ENCODE peak calls at places on chromosomes 13 and 19, in ten cellular contexts. Q is nucleus accumbens; U is type B pancreatic cell; R is NCI-H1092 treated with DMSO at 0.1 percent for 48 hours; B is CD8-positive, alpha-beta T cell; L is activated naive CD4-positive, alpha-beta T cell; D is PC-3; V is glutamatergic neuron; X is HEK293T; E is AG08396. T is an unnamed sample.

GRCh38 chr19:45645631-45646344 is 6.6 kb upstream of the EML2 start:
- DNase-seq in Q (peak), U (peak), R (peak), B (peak), L (peak), D (peak), V (peak), X (peak), E (peak), T (no peak)

GRCh38 chr13:101289764-101290163 is 126.5 kb downstream of the NALCN start:
- DNase-seq in Q (no peak), U (no peak), R (peak), B (no peak), L (no peak), D (no peak), V (peak), X (peak), E (peak), T (no peak)

GRCh38 chr13:98847780-98848179 is 95.3 kb upstream of the SLC15A1 start:
- DNase-seq in Q (no peak), U (no peak), R (no peak), B (no peak), L (no peak), D (no peak), V (no peak), X (no peak), E (no peak), T (no peak)

GRCh38 chr13:39451301-39451700 is 151.7 kb downstream of the LHFPL6 start:
- DNase-seq in Q (no peak), U (no peak), R (peak), B (no peak), L (no peak), D (no peak), V (no peak), X (no peak), E (no peak), T (no peak)

GRCh38 chr13:27170221-27170520 is 1.4 kb downstream of the USP12 start:
- DNase-seq in Q (no peak), U (no peak), R (no peak), B (no peak), L (no peak), D (peak), V (no peak), X (no peak), E (peak), T (no peak)

GRCh38 chr19:40523322-40524047 is 53.2 kb upstream of the SHKBP1 start:
- DNase-seq in Q (no peak), U (no peak), R (peak), B (no peak), L (no peak), D (peak), V (peak), X (peak), E (peak), T (no peak)

GRCh38 chr19:12052057-12052570 is 647 bp downstream of the ZNF878 start:
- DNase-seq in Q (no peak), U (no peak), R (peak), B (no peak), L (no peak), D (peak), V (no peak), X (no peak), E (peak), T (no peak)

GRCh38 chr19:10919352-10920287 is 8.8 kb downstream of the YIPF2 start:
- DNase-seq in Q (no peak), U (no peak), R (no peak), B (no peak), L (no peak), D (no peak), V (no peak), X (no peak), E (no peak), T (no peak)

GRCh38 chr19:13098291-13099072 is 4.2 kb downstream of the LYL1 start:
- DNase-seq in Q (no peak), U (no peak), R (no peak), B (peak), L (no peak), D (peak), V (no peak), X (no peak), E (peak), T (no peak)

GRCh38 chr19:2235396-2236284 is 489 bp downstream of the PLEKHJ1 start:
- DNase-seq in Q (no peak), U (no peak), R (peak), B (no peak), L (no peak), D (no peak), V (peak), X (no peak), E (no peak), T (no peak)

GRCh38 chr19:17576758-17577532 is 21.5 kb downstream of the COLGALT1 start:
- DNase-seq in Q (no peak), U (peak), R (no peak), B (no peak), L (no peak), D (no peak), V (peak), X (peak), E (peak), T (no peak)

GRCh38 chr13:39961036-39961435 is 305.6 kb downstream of the COG6 start:
- DNase-seq in Q (no peak), U (no peak), R (no peak), B (no peak), L (no peak), D (no peak), V (no peak), X (no peak), E (no peak), T (no peak)

GRCh38 chr19:38061294-38061693 is 154.3 kb downstream of the SIPA1L3 start:
- DNase-seq in Q (no peak), U (no peak), R (no peak), B (no peak), L (no peak), D (peak), V (no peak), X (no peak), E (peak), T (no peak)

GRCh38 chr19:53389591-53390377 is 5.2 kb upstream of the ZNF765 start:
- DNase-seq in Q (no peak), U (no peak), R (peak), B (no peak), L (no peak), D (no peak), V (peak), X (no peak), E (peak), T (no peak)

T was measured in coronary artery.